ENCODE peak calls at places on chromosomes 16 and 17, in five cellular contexts. One of them, this sample, is unnamed.

GRCh38 chr16:31042866-31043265 is 9.5 kb downstream of the STX4 start:
- DNase-seq in ELR: no peak
- DNase-seq in NCI-H345: no peak
- DNase-seq in AG04450: no peak
- DNase-seq in NCI-H2081: no peak
- DNase-seq in this sample: no peak

GRCh38 chr16:57092786-57093301 is 461 bp downstream of the CPNE2 start:
- DNase-seq in NCI-H345: peak; percentile 23
- DNase-seq in AG04450: no peak
- DNase-seq in NCI-H2081: peak; percentile 20
- DNase-seq in ELR: peak; percentile 47
- DNase-seq in this sample: no peak

GRCh38 chr17:78144146-78144719 is 2.0 kb upstream of the C17orf99 start:
- DNase-seq in NCI-H2081: no peak
- DNase-seq in ELR: peak; percentile 73
- DNase-seq in NCI-H345: no peak
- DNase-seq in AG04450: peak; percentile 56
- DNase-seq in this sample: peak; percentile 69

GRCh38 chr17:29884995-29885394 is 45.0 kb downstream of the SSH2 start:
- DNase-seq in ELR: no peak
- DNase-seq in NCI-H2081: no peak
- DNase-seq in NCI-H345: no peak
- DNase-seq in AG04450: no peak
- DNase-seq in this sample: no peak

GRCh38 chr16:86499889-86500707 is 10.2 kb upstream of the FOXF1 start:
- DNase-seq in NCI-H2081: no peak
- DNase-seq in AG04450: no peak
- DNase-seq in NCI-H345: no peak
- DNase-seq in ELR: no peak
- DNase-seq in this sample: no peak

GRCh38 chr16:66041907-66042306 is 324.6 kb upstream of the CDH5 start:
- DNase-seq in NCI-H345: no peak
- DNase-seq in ELR: no peak
- DNase-seq in AG04450: no peak
- DNase-seq in NCI-H2081: no peak
- DNase-seq in this sample: no peak

GRCh38 chr17:79897243-79898063 is 58.2 kb upstream of the CBX4 start:
- DNase-seq in NCI-H2081: no peak
- DNase-seq in AG04450: no peak
- DNase-seq in ELR: no peak
- DNase-seq in NCI-H345: no peak
- DNase-seq in this sample: no peak

GRCh38 chr17:63106050-63106449 is 140.0 kb downstream of the TANC2 start:
- DNase-seq in NCI-H2081: no peak
- DNase-seq in AG04450: no peak
- DNase-seq in ELR: no peak
- DNase-seq in NCI-H345: no peak
- DNase-seq in this sample: no peak

GRCh38 chr16:66278604-66279262 is 87.8 kb upstream of the CDH5 start:
- DNase-seq in AG04450: no peak
- DNase-seq in NCI-H345: no peak
- DNase-seq in ELR: no peak
- DNase-seq in NCI-H2081: peak; percentile 1
- DNase-seq in this sample: no peak

GRCh38 chr17:72439893-72440502 is 319.2 kb downstream of the SOX9 start:
- DNase-seq in AG04450: no peak
- DNase-seq in NCI-H345: no peak
- DNase-seq in ELR: no peak
- DNase-seq in NCI-H2081: no peak
- DNase-seq in this sample: no peak

GRCh38 chr16:74603848-74604247 is 3.1 kb downstream of the GLG1 start:
- DNase-seq in NCI-H2081: no peak
- DNase-seq in NCI-H345: no peak
- DNase-seq in AG04450: no peak
- DNase-seq in ELR: peak; percentile 70
- DNase-seq in this sample: no peak

GRCh38 chr16:50326835-50327465 is 41.8 kb downstream of the BRD7 start:
- DNase-seq in AG04450: no peak
- DNase-seq in NCI-H2081: no peak
- DNase-seq in NCI-H345: no peak
- DNase-seq in ELR: peak; percentile 58
- DNase-seq in this sample: no peak

GRCh38 chr17:37490638-37491614 is 1.2 kb downstream of the DUSP14 start:
- DNase-seq in AG04450: no peak
- DNase-seq in ELR: peak; percentile 96
- DNase-seq in NCI-H2081: no peak
- DNase-seq in NCI-H345: no peak
- DNase-seq in this sample: peak; percentile 87

GRCh38 chr16:4865231-4865860 is 18.1 kb downstream of the UBN1 start:
- DNase-seq in NCI-H2081: no peak
- DNase-seq in ELR: no peak
- DNase-seq in NCI-H345: no peak
- DNase-seq in AG04450: no peak
- DNase-seq in this sample: no peak

GRCh38 chr16:77459534-77460412 is 24.9 kb upstream of the ADAMTS18 start:
- DNase-seq in ELR: no peak
- DNase-seq in NCI-H2081: no peak
- DNase-seq in AG04450: no peak
- DNase-seq in NCI-H345: no peak
- DNase-seq in this sample: no peak

GRCh38 chr17:1635675-1636465 is 7.2 kb upstream of the SLC43A2 start:
- DNase-seq in NCI-H345: no peak
- DNase-seq in ELR: no peak
- DNase-seq in NCI-H2081: no peak
- DNase-seq in AG04450: no peak
- DNase-seq in this sample: no peak

GRCh38 chr17:82449883-82450356 is 632 bp downstream of the CYBC1 start:
- DNase-seq in AG04450: no peak
- DNase-seq in NCI-H345: no peak
- DNase-seq in ELR: no peak
- DNase-seq in NCI-H2081: no peak
- DNase-seq in this sample: no peak

GRCh38 chr17:79810138-79811027 is 13.5 kb upstream of the CBX8 start:
- DNase-seq in AG04450: no peak
- DNase-seq in NCI-H2081: peak; percentile 98
- DNase-seq in NCI-H345: peak; percentile 96
- DNase-seq in ELR: peak; percentile 61
- DNase-seq in this sample: no peak

GRCh38 chr17:73625975-73626706 is 18.1 kb downstream of the SDK2 start:
- DNase-seq in NCI-H345: no peak
- DNase-seq in AG04450: no peak
- DNase-seq in NCI-H2081: no peak
- DNase-seq in ELR: no peak
- DNase-seq in this sample: no peak

GRCh38 chr17:27569257-27569722 is 61.7 kb upstream of the LGALS9 start:
- DNase-seq in ELR: peak; percentile 50
- DNase-seq in AG04450: no peak
- DNase-seq in NCI-H2081: no peak
- DNase-seq in NCI-H345: no peak
- DNase-seq in this sample: no peak

GRCh38 chr17:1736348-1737281 is 6.1 kb upstream of the SERPINF2 start:
- DNase-seq in NCI-H345: no peak
- DNase-seq in NCI-H2081: no peak
- DNase-seq in AG04450: peak; percentile 32
- DNase-seq in ELR: peak; percentile 34
- DNase-seq in this sample: no peak

GRCh38 chr17:77834170-77835115 is 124.1 kb upstream of the TNRC6C start:
- DNase-seq in ELR: peak; percentile 90
- DNase-seq in NCI-H345: no peak
- DNase-seq in NCI-H2081: no peak
- DNase-seq in AG04450: peak; percentile 33
- DNase-seq in this sample: no peak

GRCh38 chr17:4161179-4161559 is 18.2 kb downstream of the CYB5D2 start:
- DNase-seq in AG04450: peak; percentile 72
- DNase-seq in ELR: peak; percentile 95
- DNase-seq in NCI-H2081: no peak
- DNase-seq in NCI-H345: no peak
- DNase-seq in this sample: peak; percentile 75

GRCh38 chr17:80363518-80364090 is 51.4 kb upstream of the ENDOV start:
- DNase-seq in NCI-H2081: peak; percentile 37
- DNase-seq in NCI-H345: peak; percentile 89
- DNase-seq in AG04450: no peak
- DNase-seq in ELR: no peak
- DNase-seq in this sample: no peak

GRCh38 chr17:2961446-2961845 is 102.0 kb downstream of the OR1D5 start:
- DNase-seq in NCI-H345: no peak
- DNase-seq in NCI-H2081: no peak
- DNase-seq in ELR: no peak
- DNase-seq in AG04450: no peak
- DNase-seq in this sample: no peak

GRCh38 chr16:85284138-85284897 is 172.0 kb upstream of the CIBAR2 start:
- DNase-seq in NCI-H2081: peak; percentile 65
- DNase-seq in NCI-H345: peak; percentile 64
- DNase-seq in AG04450: no peak
- DNase-seq in ELR: no peak
- DNase-seq in this sample: no peak

GRCh38 chr16:57284206-57284951 is at the start of gene PLLP:
- DNase-seq in ELR: peak; percentile 59
- DNase-seq in NCI-H345: peak; percentile 47
- DNase-seq in AG04450: no peak
- DNase-seq in NCI-H2081: peak; percentile 53
- DNase-seq in this sample: no peak

GRCh38 chr17:40615989-40616476 is 31.6 kb downstream of the SMARCE1 start:
- DNase-seq in NCI-H345: no peak
- DNase-seq in AG04450: no peak
- DNase-seq in ELR: no peak
- DNase-seq in NCI-H2081: no peak
- DNase-seq in this sample: no peak

GRCh38 chr17:21186399-21187187 is 27.4 kb downstream of the TMEM11 start:
- DNase-seq in ELR: no peak
- DNase-seq in NCI-H2081: no peak
- DNase-seq in AG04450: no peak
- DNase-seq in NCI-H345: no peak
- DNase-seq in this sample: no peak

GRCh38 chr16:57538235-57538711 is 1.9 kb upstream of the CCDC102A start:
- DNase-seq in ELR: no peak
- DNase-seq in NCI-H345: no peak
- DNase-seq in NCI-H2081: no peak
- DNase-seq in AG04450: no peak
- DNase-seq in this sample: no peak

GRCh38 chr16:77784441-77785356 is 3.7 kb upstream of the VAT1L start:
- DNase-seq in ELR: peak; percentile 22
- DNase-seq in NCI-H345: no peak
- DNase-seq in NCI-H2081: no peak
- DNase-seq in AG04450: no peak
- DNase-seq in this sample: no peak

This sample was measured in HFF-Myc.